ENCODE peak calls at places on chromosomes 12 and 14, in nine cellular contexts. One of them, this sample, is unnamed.

GRCh38 chr12:77324763-77325468 is 259.5 kb upstream of the E2F7 start:
- DNase-seq in amygdala: peak; percentile 73
- DNase-seq in tibial artery: peak; percentile 67
- DNase-seq in left ventricle myocardium inferior: peak; percentile 76
- DNase-seq in GM23248: peak; percentile 91
- DNase-seq in activated T-helper 9 cell treated with anti-CD3 and anti-CD28 coated beads, Interleukin-2, amount 50 U/mL, for 16 hours: no peak
- DNase-seq in kidney glomerular epithelial cell: peak; percentile 52
- DNase-seq in NCI-H1694 treated with DMSO at 0.1 percent for 48 hours: peak; percentile 50
- DNase-seq in GM20000: peak; percentile 83
- DNase-seq in this sample: peak; percentile 66

GRCh38 chr14:59200214-59200613 is 11.7 kb downstream of the DAAM1 start:
- DNase-seq in amygdala: no peak
- DNase-seq in tibial artery: no peak
- DNase-seq in left ventricle myocardium inferior: no peak
- DNase-seq in GM23248: no peak
- DNase-seq in activated T-helper 9 cell treated with anti-CD3 and anti-CD28 coated beads, Interleukin-2, amount 50 U/mL, for 16 hours: no peak
- DNase-seq in kidney glomerular epithelial cell: no peak
- DNase-seq in NCI-H1694 treated with DMSO at 0.1 percent for 48 hours: no peak
- DNase-seq in GM20000: no peak
- DNase-seq in this sample: no peak

GRCh38 chr12:125856899-125857298 is 791.7 kb downstream of the AACS start:
- DNase-seq in amygdala: no peak
- DNase-seq in tibial artery: no peak
- DNase-seq in left ventricle myocardium inferior: no peak
- DNase-seq in GM23248: no peak
- DNase-seq in activated T-helper 9 cell treated with anti-CD3 and anti-CD28 coated beads, Interleukin-2, amount 50 U/mL, for 16 hours: no peak
- DNase-seq in kidney glomerular epithelial cell: no peak
- DNase-seq in NCI-H1694 treated with DMSO at 0.1 percent for 48 hours: no peak
- DNase-seq in GM20000: no peak
- DNase-seq in this sample: no peak

GRCh38 chr12:48023386-48023785 is 19.1 kb upstream of the COL2A1 start:
- DNase-seq in amygdala: no peak
- DNase-seq in tibial artery: no peak
- DNase-seq in left ventricle myocardium inferior: peak; percentile 70
- DNase-seq in GM23248: no peak
- DNase-seq in activated T-helper 9 cell treated with anti-CD3 and anti-CD28 coated beads, Interleukin-2, amount 50 U/mL, for 16 hours: no peak
- DNase-seq in kidney glomerular epithelial cell: no peak
- DNase-seq in NCI-H1694 treated with DMSO at 0.1 percent for 48 hours: no peak
- DNase-seq in GM20000: no peak
- DNase-seq in this sample: no peak

GRCh38 chr14:94690486-94690885 is 78.3 kb downstream of the SERPINA3 start:
- DNase-seq in amygdala: no peak
- DNase-seq in tibial artery: no peak
- DNase-seq in left ventricle myocardium inferior: no peak
- DNase-seq in GM23248: no peak
- DNase-seq in activated T-helper 9 cell treated with anti-CD3 and anti-CD28 coated beads, Interleukin-2, amount 50 U/mL, for 16 hours: no peak
- DNase-seq in kidney glomerular epithelial cell: no peak
- DNase-seq in NCI-H1694 treated with DMSO at 0.1 percent for 48 hours: no peak
- DNase-seq in GM20000: no peak
- DNase-seq in this sample: no peak

GRCh38 chr14:76779221-76780057 is 18.2 kb downstream of the VASH1 start:
- DNase-seq in amygdala: no peak
- DNase-seq in tibial artery: no peak
- DNase-seq in left ventricle myocardium inferior: no peak
- DNase-seq in GM23248: no peak
- DNase-seq in activated T-helper 9 cell treated with anti-CD3 and anti-CD28 coated beads, Interleukin-2, amount 50 U/mL, for 16 hours: no peak
- DNase-seq in kidney glomerular epithelial cell: no peak
- DNase-seq in NCI-H1694 treated with DMSO at 0.1 percent for 48 hours: no peak
- DNase-seq in GM20000: no peak
- DNase-seq in this sample: no peak

GRCh38 chr12:98559666-98560065 is 33.8 kb upstream of the SLC25A3 start:
- DNase-seq in amygdala: peak; percentile 57
- DNase-seq in tibial artery: no peak
- DNase-seq in left ventricle myocardium inferior: no peak
- DNase-seq in GM23248: no peak
- DNase-seq in activated T-helper 9 cell treated with anti-CD3 and anti-CD28 coated beads, Interleukin-2, amount 50 U/mL, for 16 hours: no peak
- DNase-seq in kidney glomerular epithelial cell: no peak
- DNase-seq in NCI-H1694 treated with DMSO at 0.1 percent for 48 hours: no peak
- DNase-seq in GM20000: no peak
- DNase-seq in this sample: no peak

GRCh38 chr14:96077983-96078686 is 39.0 kb downstream of the C14orf132 start:
- DNase-seq in amygdala: no peak
- DNase-seq in tibial artery: no peak
- DNase-seq in left ventricle myocardium inferior: no peak
- DNase-seq in GM23248: no peak
- DNase-seq in activated T-helper 9 cell treated with anti-CD3 and anti-CD28 coated beads, Interleukin-2, amount 50 U/mL, for 16 hours: no peak
- DNase-seq in kidney glomerular epithelial cell: no peak
- DNase-seq in NCI-H1694 treated with DMSO at 0.1 percent for 48 hours: peak; percentile 73
- DNase-seq in GM20000: peak; percentile 43
- DNase-seq in this sample: no peak

GRCh38 chr14:67428501-67429031 is 16.6 kb upstream of the PLEK2 start:
- DNase-seq in amygdala: no peak
- DNase-seq in tibial artery: no peak
- DNase-seq in left ventricle myocardium inferior: no peak
- DNase-seq in GM23248: peak; percentile 84
- DNase-seq in activated T-helper 9 cell treated with anti-CD3 and anti-CD28 coated beads, Interleukin-2, amount 50 U/mL, for 16 hours: no peak
- DNase-seq in kidney glomerular epithelial cell: no peak
- DNase-seq in NCI-H1694 treated with DMSO at 0.1 percent for 48 hours: no peak
- DNase-seq in GM20000: no peak
- DNase-seq in this sample: peak; percentile 83

GRCh38 chr12:5562581-5562980 is 130.7 kb downstream of the NTF3 start:
- DNase-seq in amygdala: no peak
- DNase-seq in tibial artery: no peak
- DNase-seq in left ventricle myocardium inferior: no peak
- DNase-seq in GM23248: no peak
- DNase-seq in activated T-helper 9 cell treated with anti-CD3 and anti-CD28 coated beads, Interleukin-2, amount 50 U/mL, for 16 hours: no peak
- DNase-seq in kidney glomerular epithelial cell: no peak
- DNase-seq in NCI-H1694 treated with DMSO at 0.1 percent for 48 hours: no peak
- DNase-seq in GM20000: no peak
- DNase-seq in this sample: no peak

GRCh38 chr12:18262514-18262913 is 1.2 kb downstream of the PIK3C2G start:
- DNase-seq in amygdala: no peak
- DNase-seq in tibial artery: no peak
- DNase-seq in left ventricle myocardium inferior: no peak
- DNase-seq in GM23248: no peak
- DNase-seq in activated T-helper 9 cell treated with anti-CD3 and anti-CD28 coated beads, Interleukin-2, amount 50 U/mL, for 16 hours: no peak
- DNase-seq in kidney glomerular epithelial cell: peak; percentile 29
- DNase-seq in NCI-H1694 treated with DMSO at 0.1 percent for 48 hours: no peak
- DNase-seq in GM20000: no peak
- DNase-seq in this sample: no peak

GRCh38 chr14:101595887-101596721 is 34.8 kb downstream of the DIO3 start:
- DNase-seq in amygdala: no peak
- DNase-seq in tibial artery: no peak
- DNase-seq in left ventricle myocardium inferior: peak; percentile 8
- DNase-seq in GM23248: no peak
- DNase-seq in activated T-helper 9 cell treated with anti-CD3 and anti-CD28 coated beads, Interleukin-2, amount 50 U/mL, for 16 hours: no peak
- DNase-seq in kidney glomerular epithelial cell: no peak
- DNase-seq in NCI-H1694 treated with DMSO at 0.1 percent for 48 hours: no peak
- DNase-seq in GM20000: no peak
- DNase-seq in this sample: no peak

GRCh38 chr12:55664826-55665225 is 28.1 kb downstream of the OR10P1 start:
- DNase-seq in amygdala: no peak
- DNase-seq in tibial artery: peak; percentile 34
- DNase-seq in left ventricle myocardium inferior: no peak
- DNase-seq in GM23248: no peak
- DNase-seq in activated T-helper 9 cell treated with anti-CD3 and anti-CD28 coated beads, Interleukin-2, amount 50 U/mL, for 16 hours: no peak
- DNase-seq in kidney glomerular epithelial cell: no peak
- DNase-seq in NCI-H1694 treated with DMSO at 0.1 percent for 48 hours: no peak
- DNase-seq in GM20000: no peak
- DNase-seq in this sample: no peak

GRCh38 chr14:50084666-50085065 is 31.7 kb downstream of the VCPKMT start:
- DNase-seq in amygdala: no peak
- DNase-seq in tibial artery: no peak
- DNase-seq in left ventricle myocardium inferior: no peak
- DNase-seq in GM23248: no peak
- DNase-seq in activated T-helper 9 cell treated with anti-CD3 and anti-CD28 coated beads, Interleukin-2, amount 50 U/mL, for 16 hours: no peak
- DNase-seq in kidney glomerular epithelial cell: no peak
- DNase-seq in NCI-H1694 treated with DMSO at 0.1 percent for 48 hours: no peak
- DNase-seq in GM20000: no peak
- DNase-seq in this sample: no peak